ENCODE peak calls at places on chromosomes 16 and 17, in eight cellular contexts. T is stimulated activated CD4-positive, alpha-beta T cell treated with anti-CD3 and anti-CD28 coated beads, Interleukin-12 subunit alpha, Interleukin-12 subunit beta, amount 100 ng/mL, for 24 hours; Q is psoas muscle; C is stimulated activated CD8-positive, alpha-beta memory T cell treated with anti-CD3 and anti-CD28 coated beads, Interleukin-2, amount 100 ng/mL, for 1 hour; O is stomach; H is GM19239; D is ascending aorta; M is stromal cell of bone marrow. A is an unnamed sample.
A peak's percentile ranks its signal among the peaks of the same experiment; 100 is the strongest.

GRCh38 chr17:79114455-79115301 is 40.1 kb downstream of the ENGASE start:
- DNase-seq in C (no peak), O (peak; percentile 54), Q (peak; percentile 68), M (no peak), H (no peak), D (no peak), T (no peak), A (no peak)

GRCh38 chr17:30234954-30235353 is 543 bp downstream of the SLC6A4 start:
- DNase-seq in M (no peak), T (no peak), O (no peak), H (no peak), C (no peak), Q (no peak), D (peak; percentile 49), A (no peak)

GRCh38 chr17:30827082-30827481 is 2.6 kb upstream of the CRLF3 start:
- DNase-seq in D (no peak), M (no peak), H (no peak), C (no peak), T (no peak), O (no peak), Q (no peak), A (no peak)

GRCh38 chr17:82458885-82459424 is 414 bp downstream of the NARF start:
- DNase-seq in O (peak; percentile 36), D (no peak), C (peak; percentile 11), M (no peak), H (no peak), Q (peak; percentile 64), T (no peak), A (no peak)

GRCh38 chr17:36183001-36183810 is 6.8 kb upstream of the TBC1D3B start:
- DNase-seq in T (no peak), H (peak; percentile 95), Q (peak; percentile 83), M (peak; percentile 34), O (peak; percentile 67), D (no peak), C (no peak), A (peak; percentile 79)

GRCh38 chr16:3650631-3651265 is 3.7 kb upstream of the DNASE1 start:
- DNase-seq in D (peak; percentile 43), O (peak; percentile 17), M (no peak), T (no peak), H (no peak), Q (no peak), C (no peak), A (peak; percentile 35)

GRCh38 chr16:47470211-47470610 is 9.1 kb downstream of the PHKB start:
- DNase-seq in C (no peak), D (no peak), Q (no peak), H (no peak), O (no peak), M (no peak), T (no peak), A (no peak)

GRCh38 chr17:74994440-74994839 is 7.0 kb downstream of the CDR2L start:
- DNase-seq in D (no peak), Q (peak; percentile 19), H (no peak), T (no peak), O (no peak), M (no peak), C (no peak), A (no peak)

GRCh38 chr16:89052824-89053724 is 40.6 kb upstream of the ACSF3 start:
- DNase-seq in H (no peak), C (no peak), M (peak; percentile 26), O (peak; percentile 88), D (no peak), Q (no peak), T (no peak), A (no peak)

A was measured in right lobe of liver.